ENCODE peak calls at places on chromosomes 2 and 18, in eight cellular contexts. J, Z, T, E, P, X, U and L are unnamed samples.

GRCh38 chr2:127083819-127084503 is 23.0 kb downstream of the BIN1 start:
- DNase-seq in J (peak; percentile 97), Z (no peak), T (no peak), E (no peak), P (peak; percentile 97), X (peak; percentile 98), U (no peak), L (peak; percentile 95)

GRCh38 chr2:72713857-72714256 is 112.0 kb downstream of the EXOC6B start:
- DNase-seq in J (no peak), Z (no peak), T (no peak), E (no peak), P (no peak), X (no peak), U (no peak), L (no peak)

GRCh38 chr2:224938670-224939309 is 103.5 kb downstream of the DOCK10 start:
- DNase-seq in J (no peak), Z (no peak), T (no peak), E (peak; percentile 52), P (peak; percentile 98), X (peak; percentile 13), U (no peak), L (no peak)

GRCh38 chr2:41968182-41968578 is 79.6 kb upstream of the PKDCC start:
- DNase-seq in J (no peak), Z (no peak), T (no peak), E (no peak), P (no peak), X (no peak), U (no peak), L (no peak)

GRCh38 chr2:159010340-159010739 is 41.9 kb downstream of the TANC1 start:
- DNase-seq in J (no peak), Z (no peak), T (peak; percentile 32), E (no peak), P (peak; percentile 46), X (peak; percentile 91), U (no peak), L (peak; percentile 76)

GRCh38 chr18:62744076-62744705 is 28.9 kb downstream of the PHLPP1 start:
- DNase-seq in J (no peak), Z (no peak), T (peak; percentile 89), E (no peak), P (peak; percentile 19), X (peak; percentile 47), U (peak; percentile 77), L (peak; percentile 4)

GRCh38 chr2:10149684-10150083 is 27.1 kb downstream of the RRM2 start:
- DNase-seq in J (no peak), Z (no peak), T (peak; percentile 23), E (no peak), P (no peak), X (no peak), U (no peak), L (no peak)

GRCh38 chr18:76429262-76430126 is 65.5 kb downstream of the ZNF516 start:
- DNase-seq in J (no peak), Z (no peak), T (peak; percentile 49), E (no peak), P (peak; percentile 39), X (peak; percentile 35), U (no peak), L (no peak)

GRCh38 chr18:36352384-36352783 is 54.9 kb downstream of the FHOD3 start:
- DNase-seq in J (no peak), Z (no peak), T (no peak), E (no peak), P (peak; percentile 89), X (peak; percentile 99), U (no peak), L (peak; percentile 85)

GRCh38 chr2:237433920-237434319 is 20.0 kb upstream of the COL6A3 start:
- DNase-seq in J (no peak), Z (no peak), T (no peak), E (no peak), P (no peak), X (no peak), U (no peak), L (no peak)

GRCh38 chr18:68796936-68797690 is 767 bp upstream of the CCDC102B start:
- DNase-seq in J (peak; percentile 15), Z (no peak), T (no peak), E (no peak), P (peak; percentile 96), X (peak; percentile 66), U (no peak), L (peak; percentile 54)

GRCh38 chr18:76588591-76589303 is 93.7 kb upstream of the ZNF516 start:
- DNase-seq in J (no peak), Z (no peak), T (no peak), E (no peak), P (no peak), X (peak; percentile 36), U (no peak), L (no peak)

GRCh38 chr2:206974556-206974955 is 35.2 kb downstream of the CPO start:
- DNase-seq in J (no peak), Z (no peak), T (no peak), E (no peak), P (no peak), X (no peak), U (no peak), L (no peak)

GRCh38 chr2:111029135-111029927 is 91.4 kb upstream of the BCL2L11 start:
- DNase-seq in J (no peak), Z (no peak), T (no peak), E (peak; percentile 41), P (no peak), X (no peak), U (no peak), L (no peak)

GRCh38 chr2:174985624-174986023 is 19.6 kb downstream of the CHN1 start:
- DNase-seq in J (no peak), Z (no peak), T (no peak), E (no peak), P (peak; percentile 36), X (peak; percentile 65), U (no peak), L (peak; percentile 32)

GRCh38 chr2:119598576-119598975 is 54.3 kb downstream of the CFAP221 start:
- DNase-seq in J (no peak), Z (no peak), T (no peak), E (no peak), P (peak; percentile 2), X (no peak), U (no peak), L (no peak)

GRCh38 chr2:63790913-63791312 is 50.8 kb upstream of the UGP2 start:
- DNase-seq in J (peak; percentile 26), Z (no peak), T (no peak), E (no peak), P (peak; percentile 85), X (peak; percentile 91), U (no peak), L (peak; percentile 74)

GRCh38 chr2:86480105-86480504 is 38.9 kb downstream of the KDM3A start:
- DNase-seq in J (no peak), Z (no peak), T (no peak), E (no peak), P (no peak), X (peak; percentile 42), U (no peak), L (peak; percentile 41)

GRCh38 chr2:19841918-19842693 is 59.7 kb downstream of the TTC32 start:
- DNase-seq in J (no peak), Z (no peak), T (no peak), E (peak; percentile 29), P (no peak), X (no peak), U (no peak), L (no peak)

GRCh38 chr2:71892896-71893295 is 254.8 kb downstream of the CYP26B1 start:
- DNase-seq in J (no peak), Z (no peak), T (no peak), E (peak; percentile 12), P (no peak), X (no peak), U (no peak), L (no peak)

GRCh38 chr2:178238144-178238521 is 43.8 kb downstream of the OSBPL6 start:
- DNase-seq in J (no peak), Z (no peak), T (no peak), E (no peak), P (peak; percentile 62), X (peak; percentile 59), U (no peak), L (no peak)

GRCh38 chr2:28352726-28353125 is 39.9 kb upstream of the FOSL2 start:
- DNase-seq in J (no peak), Z (no peak), T (peak; percentile 66), E (no peak), P (no peak), X (no peak), U (no peak), L (no peak)

GRCh38 chr18:46718501-46719341 is 38.1 kb downstream of the ST8SIA5 start:
- DNase-seq in J (no peak), Z (no peak), T (no peak), E (no peak), P (peak; percentile 57), X (peak; percentile 81), U (no peak), L (peak; percentile 60)

GRCh38 chr2:186882511-186883071 is 33.6 kb upstream of the ZSWIM2 start:
- DNase-seq in J (peak; percentile 18), Z (no peak), T (no peak), E (no peak), P (peak; percentile 47), X (peak; percentile 3), U (no peak), L (no peak)

GRCh38 chr2:240246173-240246820 is 105.8 kb upstream of the OTOS start:
- DNase-seq in J (no peak), Z (no peak), T (no peak), E (peak; percentile 38), P (no peak), X (no peak), U (no peak), L (no peak)

GRCh38 chr2:163834841-163835240 is 99.0 kb upstream of the FIGN start:
- DNase-seq in J (no peak), Z (no peak), T (no peak), E (no peak), P (no peak), X (no peak), U (no peak), L (no peak)